ENCODE peak calls at places on chromosome 13, in six cellular contexts. Z is fibroblast of mammary gland, A is kidney, Y is IMR-90, W is heart right ventricle, C is psoas muscle. R is an unnamed sample.

GRCh38 chr13:41622545-41623429 is 165.4 kb downstream of the RGCC start:
- DNase-seq in C (no peak), W (no peak), A (no peak), Y (peak), Z (peak), R (peak)

GRCh38 chr13:71672527-71672926 is 194.5 kb downstream of the DACH1 start:
- DNase-seq in A (no peak), Y (peak), C (no peak), Z (no peak), W (no peak), R (peak)

GRCh38 chr13:72505376-72505775 is 222.1 kb downstream of the MZT1 start:
- DNase-seq in A (no peak), W (no peak), Y (no peak), C (no peak), Z (no peak), R (no peak)

GRCh38 chr13:96958286-96958891 is 35.9 kb downstream of the OXGR1 start:
- DNase-seq in Z (peak), W (no peak), C (no peak), A (no peak), Y (peak), R (peak)

GRCh38 chr13:70987043-70987442 is 878.8 kb upstream of the KLHL1 start:
- DNase-seq in Z (no peak), W (no peak), C (no peak), A (no peak), Y (no peak), R (no peak)

GRCh38 chr13:36377822-36378480 is 31.8 kb upstream of the SPART start:
- DNase-seq in W (no peak), A (no peak), C (no peak), Y (peak), Z (no peak), R (peak)

GRCh38 chr13:57631607-57632275 is at the start of gene PCDH17:
- DNase-seq in Z (no peak), Y (no peak), A (no peak), C (peak), W (peak), R (peak)

GRCh38 chr13:46982856-46983582 is 86.2 kb upstream of the HTR2A start:
- DNase-seq in Z (no peak), W (no peak), Y (no peak), C (no peak), A (no peak), R (no peak)

GRCh38 chr13:113855931-113856715 is 7.8 kb downstream of the GAS6 start:
- DNase-seq in Y (no peak), W (peak), Z (no peak), A (peak), C (no peak), R (no peak)

GRCh38 chr13:19622189-19622588 is 11.3 kb upstream of the MPHOSPH8 start:
- DNase-seq in W (no peak), Z (no peak), A (no peak), Y (no peak), C (no peak), R (no peak)

DNA sequence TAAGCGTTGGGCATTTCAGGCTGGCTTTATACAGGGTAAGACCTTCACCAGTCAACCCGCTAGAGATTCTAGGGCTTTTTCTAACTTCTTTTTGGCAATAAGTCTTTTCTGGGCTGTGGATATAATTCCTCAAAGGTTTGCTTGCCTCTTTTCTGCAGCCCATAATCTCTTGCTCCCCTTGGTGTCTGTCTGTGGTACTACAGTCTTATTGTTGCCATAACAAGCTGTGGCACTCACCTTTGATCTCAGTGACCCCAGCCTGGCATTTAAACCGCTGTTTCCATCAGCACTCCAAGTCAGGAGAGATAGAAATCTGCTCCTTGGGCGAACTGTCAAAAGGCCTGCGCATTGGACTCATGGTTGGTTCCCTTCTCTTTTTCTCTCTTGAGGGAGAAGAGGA is 14.5 kb upstream of the MPHOSPH8 start:
- DNase-seq in A (no peak), W (no peak), Z (peak), Y (peak), C (no peak), R (peak)
- TF ChIP-seq CTCF in A (peak), W (no peak), Z (peak), Y (peak), C (no peak), R (peak)

DNA sequence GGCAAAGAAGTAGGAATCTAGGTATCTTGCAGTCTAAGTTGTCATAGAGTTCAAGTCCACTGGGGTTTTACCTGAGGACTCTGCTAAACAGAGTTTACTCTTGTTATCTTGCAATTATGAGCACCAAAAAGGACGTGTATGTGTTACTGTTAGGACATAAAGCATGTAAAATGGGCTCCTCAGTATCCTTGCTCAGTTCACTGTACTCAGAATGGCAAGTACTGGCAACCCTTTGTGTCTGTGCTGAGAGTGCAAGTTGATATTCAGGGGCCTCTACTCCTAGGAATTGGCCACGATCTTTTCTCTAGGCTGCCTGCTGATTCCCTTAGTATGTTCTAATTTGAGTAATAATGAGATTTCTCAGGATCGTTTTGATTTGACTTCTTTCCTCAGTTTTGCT is 13.3 kb downstream of the TDRD3 start:
- DNase-seq in Y (no peak), W (no peak), A (no peak), C (no peak), Z (no peak), R (no peak)
- TF ChIP-seq CTCF in Y (no peak), W (no peak), A (no peak), C (no peak), Z (no peak), R (no peak)

DNA sequence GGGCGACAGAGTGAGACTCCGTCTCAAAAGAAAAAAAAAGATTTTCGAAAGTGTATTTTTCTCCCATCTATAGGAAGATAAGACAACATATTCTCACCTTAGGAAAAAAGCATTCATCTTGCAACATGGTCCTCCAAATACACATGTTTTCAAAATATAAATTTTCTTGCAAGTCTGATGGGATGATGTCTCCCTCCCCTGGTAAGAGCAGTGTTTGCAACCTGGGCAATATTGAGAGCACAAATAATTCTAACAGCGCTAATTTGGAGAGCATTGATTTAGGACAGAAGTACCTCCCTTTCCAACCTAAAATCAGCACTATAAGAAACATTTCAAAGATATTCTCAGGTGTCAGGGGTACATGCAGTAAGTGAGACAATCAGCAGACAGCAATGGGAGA is 61.0 kb upstream of the SHISA2 start:
- DNase-seq in C (no peak), Z (no peak), W (no peak), A (no peak), Y (peak), R (peak)
- TF ChIP-seq CTCF in C (no peak), Z (peak), W (no peak), A (no peak), Y (peak), R (peak)

DNA sequence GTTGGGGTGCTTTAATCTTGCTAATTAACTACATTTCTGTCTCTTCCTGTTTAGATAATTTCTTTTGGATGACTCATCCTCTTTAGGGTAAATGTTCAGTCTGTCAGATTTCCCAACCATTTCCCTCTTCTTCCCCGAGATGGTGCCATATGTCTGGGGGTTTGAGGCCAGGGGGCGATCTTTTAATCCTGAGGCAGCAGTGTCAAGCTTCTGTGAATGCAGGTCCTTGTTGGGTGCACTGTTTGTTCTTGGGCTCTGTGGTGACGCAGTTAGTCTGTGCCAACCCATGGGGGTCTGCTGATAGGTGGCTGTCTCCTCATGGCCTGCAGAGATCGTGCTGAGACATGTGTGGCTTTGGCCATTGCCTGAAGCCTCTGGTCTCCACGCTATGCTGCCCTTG is 420.4 kb downstream of the NDFIP2 start:
- DNase-seq in C (no peak), A (no peak), W (no peak), Z (peak), Y (peak), R (peak)
- TF ChIP-seq CTCF in C (no peak), A (no peak), W (no peak), Z (peak), Y (peak), R (peak)

GRCh38 chr13:31964168-31964567 is 67.4 kb upstream of the FRY start:
- DNase-seq in C (no peak), Z (no peak), Y (no peak), W (no peak), A (no peak), R (no peak)
- TF ChIP-seq CTCF in C (no peak), Z (no peak), Y (no peak), W (no peak), A (no peak), R (no peak)

GRCh38 chr13:92175330-92175729 is 776.9 kb downstream of the GPC5 start:
- DNase-seq in Y (peak), W (no peak), A (no peak), C (no peak), Z (peak), R (peak)
- TF ChIP-seq CTCF in Y (peak), W (no peak), A (peak), C (no peak), Z (peak), R (peak)

R was measured in choroid plexus epithelial cell.